ENCODE peak calls at places on chromosomes 11 and 22, in eight cellular contexts. U is activated T-cell treated with anti-CD3 and anti-CD28 coated beads, Interleukin-2, amount 50 U/mL, for 72 hours; C is NCI-H524; N is HAP-1; F is T-helper 2 cell; Z is CD4-positive, alpha-beta T cell; A is Peyer's patch; M is HFF-Myc. L is an unnamed sample.

GRCh38 chr11:38191101-38191500 is 1593.1 kb upstream of the RAG2 start:
- DNase-seq in U (no peak), C (no peak), N (no peak), F (no peak), Z (no peak), A (no peak), M (no peak), L (no peak)

GRCh38 chr11:133945087-133945974 is 11.4 kb downstream of the IGSF9B start:
- DNase-seq in U (peak), C (peak), N (no peak), F (peak), Z (peak), A (peak), M (no peak), L (no peak)

GRCh38 chr22:41237036-41237706 is 3.6 kb downstream of the CHADL start:
- DNase-seq in U (no peak), C (no peak), N (no peak), F (no peak), Z (no peak), A (no peak), M (no peak), L (no peak)

GRCh38 chr11:61187505-61188130 is 15.7 kb upstream of the PGA3 start:
- DNase-seq in U (peak), C (peak), N (peak), F (peak), Z (peak), A (peak), M (peak), L (no peak)

GRCh38 chr11:134592391-134592990 is 180.4 kb upstream of the B3GAT1 start:
- DNase-seq in U (peak), C (peak), N (no peak), F (peak), Z (no peak), A (no peak), M (no peak), L (no peak)

GRCh38 chr11:8103909-8104308 is 22.9 kb downstream of the TUB start:
- DNase-seq in U (no peak), C (no peak), N (no peak), F (no peak), Z (no peak), A (no peak), M (no peak), L (no peak)

GRCh38 chr11:73387594-73388021 is 11.4 kb downstream of the RELT start:
- DNase-seq in U (no peak), C (no peak), N (no peak), F (no peak), Z (no peak), A (no peak), M (no peak), L (no peak)

GRCh38 chr11:123585721-123586120 is 68.7 kb downstream of the SCN3B start:
- DNase-seq in U (no peak), C (peak), N (peak), F (no peak), Z (no peak), A (no peak), M (no peak), L (no peak)

GRCh38 chr11:2301631-2302272 is at the start of the genes C11orf21 and TSPAN32:
- DNase-seq in U (peak), C (no peak), N (no peak), F (peak), Z (peak), A (peak), M (no peak), L (no peak)

GRCh38 chr11:67523556-67524479 is 572 bp upstream of the CABP2 start:
- DNase-seq in U (no peak), C (no peak), N (no peak), F (no peak), Z (no peak), A (no peak), M (no peak), L (no peak)

GRCh38 chr22:35312198-35313059 is 12.7 kb downstream of the TOM1 start:
- DNase-seq in U (peak), C (peak), N (no peak), F (peak), Z (no peak), A (no peak), M (no peak), L (peak)

GRCh38 chr11:61091373-61092279 is 10.7 kb upstream of the CD5 start:
- DNase-seq in U (peak), C (no peak), N (no peak), F (peak), Z (peak), A (peak), M (peak), L (no peak)

GRCh38 chr11:68469122-68469521 is 8.6 kb downstream of the PPP6R3 start:
- DNase-seq in U (no peak), C (no peak), N (no peak), F (no peak), Z (no peak), A (no peak), M (no peak), L (no peak)

GRCh38 chr11:34245043-34245442 is 112.8 kb downstream of the ABTB2 start:
- DNase-seq in U (peak), C (no peak), N (no peak), F (peak), Z (no peak), A (no peak), M (no peak), L (no peak)

GRCh38 chr11:103671143-103671651 is 365.2 kb upstream of the DDI1 start:
- DNase-seq in U (no peak), C (no peak), N (no peak), F (no peak), Z (no peak), A (no peak), M (no peak), L (no peak)

GRCh38 chr11:705646-706438 is at the start of gene EPS8L2:
- DNase-seq in U (no peak), C (no peak), N (no peak), F (no peak), Z (no peak), A (no peak), M (no peak), L (no peak)

GRCh38 chr11:64263021-64263946 is 12.0 kb downstream of the PLCB3 start:
- DNase-seq in U (no peak), C (no peak), N (no peak), F (no peak), Z (no peak), A (no peak), M (no peak), L (no peak)

GRCh38 chr11:64560139-64560771 is 30.8 kb upstream of the SLC22A12 start:
- DNase-seq in U (no peak), C (no peak), N (no peak), F (no peak), Z (no peak), A (no peak), M (no peak), L (no peak)

GRCh38 chr11:101327908-101328307 is 198.3 kb upstream of the PGR start:
- DNase-seq in U (no peak), C (no peak), N (no peak), F (no peak), Z (no peak), A (no peak), M (no peak), L (no peak)

GRCh38 chr11:67275606-67276409 is 9.5 kb downstream of the GRK2 start:
- DNase-seq in U (peak), C (no peak), N (no peak), F (peak), Z (peak), A (no peak), M (no peak), L (no peak)

GRCh38 chr22:40703174-40703573 is 23.9 kb downstream of the MCHR1 start:
- DNase-seq in U (no peak), C (peak), N (no peak), F (no peak), Z (no peak), A (no peak), M (no peak), L (no peak)

GRCh38 chr11:35364101-35364780 is 55.1 kb downstream of the SLC1A2 start:
- DNase-seq in U (no peak), C (no peak), N (no peak), F (no peak), Z (no peak), A (no peak), M (peak), L (peak)

GRCh38 chr11:93370260-93370659 is 39.7 kb downstream of the DEUP1 start:
- DNase-seq in U (no peak), C (no peak), N (no peak), F (no peak), Z (no peak), A (no peak), M (no peak), L (no peak)

L was measured in ascending aorta.